ENCODE peak calls at places on chromosomes 2 and 18, in six cellular contexts. I is right atrium auricular region, S is adrenal gland, G is fibroblast of mammary gland, Z is astrocyte of the cerebellum, J is endothelial cell of umbilical vein. F is an unnamed sample.

GRCh38 chr2:136534817-136535216 is 230.5 kb upstream of the THSD7B start:
- DNase-seq in I (no peak), S (no peak), G (no peak), Z (no peak), J (no peak), F (no peak)

GRCh38 chr2:171723724-171724683 is 36.7 kb downstream of the DYNC1I2 start:
- DNase-seq in I (no peak), S (no peak), G (peak), Z (no peak), J (peak), F (peak)

GRCh38 chr2:140248623-140249022 is 1468.4 kb upstream of the NXPH2 start:
- DNase-seq in I (no peak), S (no peak), G (peak), Z (no peak), J (no peak), F (no peak)

GRCh38 chr2:58906151-58906645 is 665.1 kb upstream of the FANCL start:
- DNase-seq in I (no peak), S (no peak), G (no peak), Z (no peak), J (no peak), F (no peak)

GRCh38 chr2:119723121-119723635 is 36.5 kb upstream of the PTPN4 start:
- DNase-seq in I (no peak), S (no peak), G (no peak), Z (peak), J (no peak), F (no peak)

GRCh38 chr18:2104620-2105462 is 466.5 kb downstream of the METTL4 start:
- DNase-seq in I (no peak), S (peak), G (peak), Z (no peak), J (peak), F (peak)

GRCh38 chr2:165499131-165499530 is 29.6 kb downstream of the CSRNP3 start:
- DNase-seq in I (no peak), S (no peak), G (no peak), Z (no peak), J (no peak), F (peak)

GRCh38 chr2:119178811-119179601 is 20.5 kb upstream of the C1QL2 start:
- DNase-seq in I (no peak), S (no peak), G (no peak), Z (no peak), J (no peak), F (no peak)

GRCh38 chr2:67399831-67400489 is 2.8 kb downstream of the ETAA1 start:
- DNase-seq in I (no peak), S (no peak), G (peak), Z (no peak), J (peak), F (peak)

GRCh38 chr2:215625207-215625606 is 189.3 kb upstream of the FN1 start:
- DNase-seq in I (no peak), S (no peak), G (no peak), Z (no peak), J (no peak), F (no peak)

GRCh38 chr2:233443511-233444183 is 89.4 kb downstream of the DGKD start:
- DNase-seq in I (peak), S (peak), G (peak), Z (peak), J (peak), F (peak)

GRCh38 chr2:102285368-102285767 is 26.0 kb upstream of the IL1RL1 start:
- DNase-seq in I (no peak), S (no peak), G (no peak), Z (no peak), J (no peak), F (no peak)

GRCh38 chr2:195317533-195317932 is 339.5 kb upstream of the SLC39A10 start:
- DNase-seq in I (no peak), S (no peak), G (no peak), Z (no peak), J (no peak), F (no peak)

GRCh38 chr2:219104107-219105050 is 43.7 kb upstream of the IHH start:
- DNase-seq in I (no peak), S (no peak), G (peak), Z (peak), J (peak), F (peak)

GRCh38 chr18:35407871-35408481 is 30.8 kb upstream of the ZNF396 start:
- DNase-seq in I (no peak), S (peak), G (peak), Z (peak), J (peak), F (peak)

GRCh38 chr2:46431481-46432235 is 47.7 kb upstream of the TMEM247 start:
- DNase-seq in I (no peak), S (no peak), G (peak), Z (no peak), J (no peak), F (no peak)

GRCh38 chr18:435940-436339 is 64.6 kb downstream of the COLEC12 start:
- DNase-seq in I (no peak), S (no peak), G (peak), Z (no peak), J (no peak), F (no peak)

GRCh38 chr2:220959391-220959802 is 612.7 kb downstream of the EPHA4 start:
- DNase-seq in I (no peak), S (no peak), G (no peak), Z (no peak), J (peak), F (no peak)

GRCh38 chr18:58861353-58861752 is 3.3 kb upstream of the ZNF532 start:
- DNase-seq in I (no peak), S (no peak), G (no peak), Z (no peak), J (no peak), F (no peak)

GRCh38 chr2:192090878-192091277 is 103.9 kb downstream of the TMEFF2 start:
- DNase-seq in I (no peak), S (no peak), G (no peak), Z (no peak), J (no peak), F (no peak)

GRCh38 chr18:80157708-80158343 is 48.8 kb downstream of the ADNP2 start:
- DNase-seq in I (peak), S (peak), G (peak), Z (peak), J (peak), F (peak)

GRCh38 chr18:14945286-14945685 is 197.3 kb downstream of the ANKRD30B start:
- DNase-seq in I (no peak), S (no peak), G (no peak), Z (no peak), J (no peak), F (no peak)

GRCh38 chr2:27088644-27089043 is 2.1 kb downstream of the KHK start:
- DNase-seq in I (no peak), S (no peak), G (no peak), Z (no peak), J (no peak), F (no peak)

GRCh38 chr2:57278451-57278850 is 768.2 kb upstream of the VRK2 start:
- DNase-seq in I (no peak), S (no peak), G (no peak), Z (no peak), J (peak), F (peak)

GRCh38 chr2:197949224-197949623 is 144.8 kb downstream of the PLCL1 start:
- DNase-seq in I (no peak), S (no peak), G (no peak), Z (no peak), J (no peak), F (no peak)

GRCh38 chr18:70494524-70494923 is 205.7 kb downstream of the SOCS6 start:
- DNase-seq in I (no peak), S (no peak), G (no peak), Z (no peak), J (no peak), F (no peak)

GRCh38 chr2:122114421-122114820 is 359.0 kb downstream of the TSN start:
- DNase-seq in I (no peak), S (no peak), G (no peak), Z (no peak), J (no peak), F (no peak)

GRCh38 chr2:136750065-136750464 is 15.3 kb upstream of the THSD7B start:
- DNase-seq in I (no peak), S (no peak), G (no peak), Z (no peak), J (no peak), F (no peak)

GRCh38 chr2:46849741-46850474 is 65.7 kb downstream of the MCFD2 start:
- DNase-seq in I (no peak), S (peak), G (peak), Z (no peak), J (peak), F (peak)

GRCh38 chr2:61404438-61404837 is 66.4 kb downstream of the USP34 start:
- DNase-seq in I (no peak), S (no peak), G (no peak), Z (no peak), J (no peak), F (no peak)

GRCh38 chr2:133569416-133569815 is 1.2 kb upstream of the NCKAP5 start:
- DNase-seq in I (no peak), S (no peak), G (no peak), Z (no peak), J (no peak), F (no peak)

GRCh38 chr2:133570547-133570946 is 2.3 kb upstream of the NCKAP5 start:
- DNase-seq in I (no peak), S (no peak), G (no peak), Z (no peak), J (no peak), F (no peak)

GRCh38 chr2:133568598-133568997 is 335 bp upstream of the NCKAP5 start:
- DNase-seq in I (no peak), S (no peak), G (no peak), Z (no peak), J (no peak), F (no peak)

GRCh38 chr2:133568172-133568571 is at the start of gene NCKAP5:
- DNase-seq in I (peak), S (no peak), G (peak), Z (peak), J (peak), F (peak)

GRCh38 chr2:133566967-133567645 is 1.2 kb downstream of the NCKAP5 start:
- DNase-seq in I (peak), S (peak), G (peak), Z (peak), J (peak), F (peak)
- H3K4me3 ChIP-seq in I (peak), S (no peak), G (no peak), Z (no peak), J (no peak), F (peak)

GRCh38 chr2:236294647-236295046 is 30.4 kb upstream of the ASB18 start:
- DNase-seq in I (peak), S (no peak), G (no peak), Z (no peak), J (no peak), F (no peak)

GRCh38 chr2:236295481-236295880 is 31.3 kb upstream of the ASB18 start:
- DNase-seq in I (peak), S (no peak), G (no peak), Z (no peak), J (no peak), F (no peak)

GRCh38 chr2:236303935-236304334 is 39.7 kb upstream of the ASB18 start:
- DNase-seq in I (no peak), S (no peak), G (no peak), Z (no peak), J (no peak), F (no peak)

GRCh38 chr2:236302555-236302954 is 38.3 kb upstream of the ASB18 start:
- DNase-seq in I (no peak), S (no peak), G (no peak), Z (no peak), J (no peak), F (no peak)

GRCh38 chr2:236298924-236299475 is 34.8 kb upstream of the ASB18 start:
- DNase-seq in I (peak), S (no peak), G (no peak), Z (no peak), J (no peak), F (no peak)
- H3K4me3 ChIP-seq in I (no peak), S (no peak), G (no peak), Z (no peak), J (no peak), F (no peak)

DNA sequence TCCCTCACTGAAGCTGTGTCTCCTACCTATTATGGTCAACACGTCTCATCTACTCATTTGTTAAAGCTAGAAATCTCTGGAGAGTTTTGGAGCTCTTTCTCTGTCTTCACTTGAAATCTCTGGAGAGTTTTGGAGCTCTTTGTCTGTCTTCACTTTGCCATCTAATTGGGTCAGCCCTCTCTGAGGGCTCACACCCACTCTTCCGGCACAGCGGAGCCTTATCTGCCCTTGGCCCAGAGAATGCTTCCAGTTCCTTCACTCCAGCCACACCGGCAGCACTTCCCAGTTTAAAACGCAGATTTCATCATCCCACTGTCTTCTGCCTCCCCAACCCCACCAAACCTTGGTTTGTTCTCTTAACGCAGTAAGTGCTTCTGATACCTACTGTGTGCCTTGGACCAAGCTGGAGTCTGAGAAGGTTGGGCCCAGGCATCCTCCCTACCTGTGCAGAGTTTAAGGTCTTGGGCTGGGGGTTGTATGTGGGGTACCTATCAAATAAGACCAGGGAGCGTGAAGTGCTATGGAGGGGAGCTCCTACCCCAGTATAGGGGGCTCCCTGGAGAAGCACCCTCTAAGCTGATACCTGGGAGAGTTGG is 5.0 kb downstream of the HPCAL1 start:
- DNase-seq in I (no peak), S (peak), G (no peak), Z (no peak), J (no peak), F (peak)
- H3K4me3 ChIP-seq in I (no peak), S (no peak), G (no peak), Z (no peak), J (no peak), F (no peak)

DNA sequence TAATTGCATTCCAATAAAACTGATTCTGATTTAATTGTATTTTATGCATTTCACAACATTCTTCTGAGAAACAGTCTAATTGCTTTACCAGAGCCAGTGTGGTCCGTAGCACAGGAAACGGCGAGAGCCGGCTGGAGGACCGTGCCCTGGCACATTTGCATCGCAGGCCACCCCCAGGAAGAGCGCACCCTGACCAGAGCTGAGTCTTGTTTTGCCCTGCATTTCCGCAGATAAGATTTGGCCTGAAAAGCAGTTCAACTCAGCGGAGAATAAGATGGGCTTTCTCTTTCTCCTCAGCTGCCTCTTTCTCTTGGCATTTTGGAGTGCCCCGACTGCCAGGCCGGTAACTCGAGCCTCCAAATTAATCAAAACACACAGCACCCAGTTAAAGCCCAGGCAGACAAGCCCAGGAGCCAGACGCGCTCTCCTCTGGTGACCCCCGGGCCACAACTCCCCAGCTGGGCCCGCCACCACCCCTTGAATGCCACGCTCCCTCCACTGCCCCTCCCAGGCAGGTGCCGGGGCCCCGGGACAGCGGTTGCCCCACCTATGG is 484 bp downstream of the COL4A4 start:
- DNase-seq in I (no peak), S (peak), G (no peak), Z (no peak), J (no peak), F (no peak)
- H3K4me3 ChIP-seq in I (peak), S (peak), G (peak), Z (peak), J (no peak), F (peak)

DNA sequence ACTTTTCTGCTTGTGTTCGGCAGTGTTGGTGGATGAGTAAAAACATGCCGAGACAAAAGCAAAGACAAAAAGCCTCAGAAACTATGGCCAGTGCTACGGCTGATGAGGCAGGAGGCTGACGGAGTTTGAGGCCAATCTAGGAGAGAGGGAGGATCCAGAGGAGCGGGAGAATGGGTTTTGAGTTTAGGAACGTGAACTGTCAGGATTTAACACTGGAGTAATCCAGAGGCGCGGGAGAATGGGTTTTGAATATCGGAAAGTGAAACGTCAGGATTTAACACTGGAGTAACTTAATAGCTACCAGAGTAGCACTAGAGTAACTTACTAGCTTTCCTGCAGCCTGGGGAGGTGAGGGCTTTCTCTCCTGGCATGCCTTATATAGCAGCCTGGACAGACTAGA is 37.4 kb downstream of the LYPD6B start:
- DNase-seq in I (no peak), S (no peak), G (peak), Z (no peak), J (no peak), F (no peak)
- H3K4me3 ChIP-seq in I (no peak), S (no peak), G (no peak), Z (no peak), J (no peak), F (no peak)

DNA sequence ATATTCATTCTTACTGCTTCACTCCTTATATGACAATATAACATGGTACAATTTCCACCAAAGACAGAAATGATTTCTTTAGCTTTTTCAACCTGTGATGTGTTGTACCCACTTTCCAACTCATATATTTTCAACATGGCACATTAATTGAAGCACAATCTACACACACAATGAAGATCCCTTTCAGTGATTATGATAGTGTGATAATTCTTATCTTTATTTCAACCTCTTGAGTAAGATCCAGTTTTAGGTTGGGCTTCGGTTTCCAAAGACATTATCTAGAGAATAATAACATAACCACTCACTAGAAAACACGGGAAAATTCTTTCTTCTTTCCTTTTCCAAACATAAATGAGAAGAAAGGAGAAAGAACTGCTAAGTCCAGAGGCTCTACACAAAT is 3.4 kb upstream of the DSG3 start:
- DNase-seq in I (no peak), S (no peak), G (no peak), Z (no peak), J (no peak), F (no peak)
- H3K4me3 ChIP-seq in I (no peak), S (no peak), G (no peak), Z (no peak), J (no peak), F (no peak)

DNA sequence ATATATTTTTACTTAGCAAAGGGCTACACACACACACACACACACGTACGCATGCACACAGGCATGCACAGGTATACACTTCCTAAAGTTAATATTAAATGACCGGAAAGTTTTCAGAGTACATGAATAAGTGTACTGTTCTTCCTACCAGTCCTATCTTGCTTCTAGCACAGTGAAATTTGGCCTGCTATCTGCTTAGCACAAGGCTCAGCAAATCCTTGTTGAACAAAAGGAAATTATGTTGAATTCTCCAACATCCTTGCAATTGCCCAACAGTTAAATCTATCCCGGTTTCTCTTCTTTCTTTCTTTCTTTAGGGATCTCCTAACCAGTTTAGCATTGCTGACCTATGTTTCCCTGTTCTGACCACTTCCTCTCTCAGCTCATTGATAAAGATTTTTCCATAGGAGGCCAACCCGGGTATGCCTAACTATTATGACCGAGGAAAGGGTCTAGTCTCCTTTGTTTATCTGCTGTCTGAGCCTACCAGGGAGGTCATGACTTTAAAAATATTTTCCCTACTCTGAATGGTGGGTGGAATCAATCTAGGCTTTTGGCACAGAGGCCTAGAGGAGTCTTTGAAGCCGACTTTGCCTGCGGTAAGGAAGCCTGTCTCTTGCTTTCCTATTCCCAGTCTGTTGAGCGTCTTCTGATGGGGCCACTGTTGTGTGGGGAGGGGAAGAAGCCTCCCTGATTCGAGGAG is 400.7 kb downstream of the HRH4 start:
- DNase-seq in I (no peak), S (no peak), G (no peak), Z (no peak), J (peak), F (no peak)
- H3K4me3 ChIP-seq in I (no peak), S (no peak), G (no peak), Z (no peak), J (no peak), F (no peak)

GRCh38 chr2:241064008-241064801 is 37.9 kb downstream of the MTERF4 start:
- DNase-seq in I (peak), S (no peak), G (no peak), Z (no peak), J (peak), F (no peak)
- H3K4me3 ChIP-seq in I (no peak), S (no peak), G (no peak), Z (no peak), J (no peak), F (no peak)

F was measured in A673.